ENCODE peak calls at places on chromosomes 1 and 21, in eight cellular contexts. L, P, V, G, Z, W, M and E are unnamed samples.

GRCh38 chr1:93614550-93615200 is 67.0 kb downstream of the BCAR3 start:
- DNase-seq in L (no peak), V (no peak), M (no peak), G (no peak), P (no peak), W (no peak), Z (no peak), E (no peak)

GRCh38 chr1:229028987-229029550 is 241.8 kb upstream of the RAB4A start:
- DNase-seq in V (no peak), P (no peak), M (no peak), L (peak; percentile 31), Z (no peak), W (no peak), G (no peak), E (no peak)

GRCh38 chr1:244552336-244552735 is 91.3 kb downstream of the CATSPERE start:
- DNase-seq in L (no peak), Z (no peak), G (no peak), P (no peak), M (peak; percentile 2), V (no peak), W (no peak), E (no peak)

GRCh38 chr1:18654599-18654998 is 24.0 kb downstream of the PAX7 start:
- DNase-seq in Z (no peak), V (no peak), W (no peak), P (no peak), L (no peak), G (no peak), M (no peak), E (no peak)

GRCh38 chr1:51922040-51922439 is 43.5 kb upstream of the NRDC start:
- DNase-seq in M (no peak), Z (no peak), L (peak; percentile 41), V (no peak), G (no peak), W (no peak), P (no peak), E (no peak)

GRCh38 chr1:56435434-56436337 is 143.7 kb downstream of the PLPP3 start:
- DNase-seq in M (no peak), W (no peak), V (no peak), G (no peak), L (peak; percentile 78), Z (peak; percentile 81), P (no peak), E (no peak)

GRCh38 chr1:86846166-86846647 is 67.7 kb downstream of the SELENOF start:
- DNase-seq in L (no peak), P (no peak), G (peak; percentile 75), W (no peak), V (no peak), M (peak; percentile 91), Z (no peak), E (no peak)

GRCh38 chr1:201325678-201326060 is 42.4 kb downstream of the PKP1 start:
- DNase-seq in W (no peak), Z (no peak), P (no peak), M (no peak), V (no peak), L (no peak), G (no peak), E (no peak)

GRCh38 chr1:8194481-8195227 is 123.3 kb upstream of the SLC45A1 start:
- DNase-seq in W (no peak), G (no peak), P (no peak), L (no peak), V (no peak), M (no peak), Z (no peak), E (no peak)

GRCh38 chr1:31939484-31940329 is 1.5 kb upstream of the PTP4A2 start:
- DNase-seq in M (peak; percentile 95), Z (no peak), L (no peak), P (peak; percentile 81), V (no peak), G (no peak), W (no peak), E (peak; percentile 47)

GRCh38 chr1:206672844-206673758 is 11.6 kb upstream of the MAPKAPK2 start:
- DNase-seq in W (no peak), L (peak; percentile 77), P (no peak), Z (no peak), G (no peak), M (peak; percentile 59), V (no peak), E (no peak)

GRCh38 chr21:38914071-38914491 is 108.4 kb downstream of the ETS2 start:
- DNase-seq in P (no peak), L (no peak), V (no peak), G (no peak), Z (no peak), M (no peak), W (no peak), E (no peak)

GRCh38 chr1:200625381-200625824 is 4.9 kb upstream of the KIF14 start:
- DNase-seq in Z (no peak), P (no peak), L (no peak), M (peak; percentile 62), V (no peak), G (peak; percentile 38), W (no peak), E (no peak)

GRCh38 chr1:115222616-115223402 is 115.2 kb downstream of the NGF start:
- DNase-seq in Z (no peak), P (no peak), L (no peak), G (no peak), V (no peak), M (peak; percentile 28), W (no peak), E (no peak)

GRCh38 chr1:92538048-92538412 is 51.3 kb upstream of the GFI1 start:
- DNase-seq in L (no peak), Z (no peak), V (no peak), M (peak; percentile 21), P (no peak), G (peak; percentile 8), W (no peak), E (no peak)

GRCh38 chr1:246785536-246786111 is 61.4 kb downstream of the SCCPDH start:
- DNase-seq in L (no peak), Z (no peak), P (no peak), W (no peak), G (no peak), V (no peak), M (no peak), E (no peak)